ENCODE peak calls at places on chromosomes 13 and 19, in eight cellular contexts. One of them, this sample, is unnamed.

GRCh38 chr13:113029487-113030258 is 60.7 kb downstream of the MCF2L start:
- DNase-seq in NCI-H226: no peak
- DNase-seq in hypothalamus: no peak
- DNase-seq in brain pericyte: no peak
- DNase-seq in EH: peak; percentile 6
- DNase-seq in hippocampal formation: peak; percentile 34
- DNase-seq in LoVo: peak; percentile 5
- DNase-seq in NCI-H1092: no peak
- DNase-seq in this sample: peak; percentile 39

GRCh38 chr13:106398289-106398688 is 137.2 kb downstream of the EFNB2 start:
- DNase-seq in NCI-H226: no peak
- DNase-seq in hypothalamus: no peak
- DNase-seq in brain pericyte: no peak
- DNase-seq in EH: no peak
- DNase-seq in hippocampal formation: no peak
- DNase-seq in LoVo: no peak
- DNase-seq in NCI-H1092: no peak
- DNase-seq in this sample: no peak

GRCh38 chr19:31707206-31707605 is 358.0 kb upstream of the TSHZ3 start:
- DNase-seq in NCI-H226: no peak
- DNase-seq in hypothalamus: no peak
- DNase-seq in brain pericyte: no peak
- DNase-seq in EH: no peak
- DNase-seq in hippocampal formation: no peak
- DNase-seq in LoVo: no peak
- DNase-seq in NCI-H1092: no peak
- DNase-seq in this sample: no peak

GRCh38 chr13:31200636-31200970 is 828 bp downstream of the B3GLCT start:
- DNase-seq in NCI-H226: no peak
- DNase-seq in hypothalamus: peak; percentile 56
- DNase-seq in brain pericyte: no peak
- DNase-seq in EH: peak; percentile 51
- DNase-seq in hippocampal formation: peak; percentile 31
- DNase-seq in LoVo: peak; percentile 68
- DNase-seq in NCI-H1092: no peak
- DNase-seq in this sample: no peak

GRCh38 chr19:12843999-12844732 is 5.9 kb downstream of the MAST1 start:
- DNase-seq in NCI-H226: no peak
- DNase-seq in hypothalamus: no peak
- DNase-seq in brain pericyte: no peak
- DNase-seq in EH: no peak
- DNase-seq in hippocampal formation: no peak
- DNase-seq in LoVo: no peak
- DNase-seq in NCI-H1092: no peak
- DNase-seq in this sample: no peak

GRCh38 chr13:31815361-31816144 is 76.2 kb downstream of the RXFP2 start:
- DNase-seq in NCI-H226: no peak
- DNase-seq in hypothalamus: no peak
- DNase-seq in brain pericyte: no peak
- DNase-seq in EH: no peak
- DNase-seq in hippocampal formation: no peak
- DNase-seq in LoVo: no peak
- DNase-seq in NCI-H1092: no peak
- DNase-seq in this sample: no peak

GRCh38 chr19:34351382-34351802 is 13.6 kb upstream of the GPI start:
- DNase-seq in NCI-H226: no peak
- DNase-seq in hypothalamus: no peak
- DNase-seq in brain pericyte: no peak
- DNase-seq in EH: no peak
- DNase-seq in hippocampal formation: no peak
- DNase-seq in LoVo: no peak
- DNase-seq in NCI-H1092: no peak
- DNase-seq in this sample: no peak

GRCh38 chr19:7188682-7189629 is 105.3 kb downstream of the INSR start:
- DNase-seq in NCI-H226: no peak
- DNase-seq in hypothalamus: no peak
- DNase-seq in brain pericyte: no peak
- DNase-seq in EH: no peak
- DNase-seq in hippocampal formation: no peak
- DNase-seq in LoVo: no peak
- DNase-seq in NCI-H1092: peak; percentile 20
- DNase-seq in this sample: no peak

GRCh38 chr13:114034481-114034891 is 60.6 kb upstream of the C13orf46 start:
- DNase-seq in NCI-H226: no peak
- DNase-seq in hypothalamus: no peak
- DNase-seq in brain pericyte: no peak
- DNase-seq in EH: peak; percentile 23
- DNase-seq in hippocampal formation: no peak
- DNase-seq in LoVo: no peak
- DNase-seq in NCI-H1092: no peak
- DNase-seq in this sample: no peak

GRCh38 chr13:26929971-26930730 is 169.6 kb upstream of the GPR12 start:
- DNase-seq in NCI-H226: peak; percentile 15
- DNase-seq in hypothalamus: peak; percentile 51
- DNase-seq in brain pericyte: peak; percentile 16
- DNase-seq in EH: peak; percentile 58
- DNase-seq in hippocampal formation: peak; percentile 70
- DNase-seq in LoVo: peak; percentile 71
- DNase-seq in NCI-H1092: peak; percentile 62
- DNase-seq in this sample: peak; percentile 63

GRCh38 chr19:43763473-43763939 is 8.7 kb upstream of the SMG9 start:
- DNase-seq in NCI-H226: no peak
- DNase-seq in hypothalamus: no peak
- DNase-seq in brain pericyte: no peak
- DNase-seq in EH: peak; percentile 59
- DNase-seq in hippocampal formation: no peak
- DNase-seq in LoVo: no peak
- DNase-seq in NCI-H1092: no peak
- DNase-seq in this sample: no peak

GRCh38 chr13:42377640-42378382 is 105.9 kb downstream of the AKAP11 start:
- DNase-seq in NCI-H226: peak; percentile 29
- DNase-seq in hypothalamus: no peak
- DNase-seq in brain pericyte: no peak
- DNase-seq in EH: no peak
- DNase-seq in hippocampal formation: no peak
- DNase-seq in LoVo: no peak
- DNase-seq in NCI-H1092: no peak
- DNase-seq in this sample: no peak

GRCh38 chr19:45863840-45864628 is at the start of gene FOXA3:
- DNase-seq in NCI-H226: no peak
- DNase-seq in hypothalamus: no peak
- DNase-seq in brain pericyte: no peak
- DNase-seq in EH: peak; percentile 41
- DNase-seq in hippocampal formation: peak; percentile 5
- DNase-seq in LoVo: peak; percentile 39
- DNase-seq in NCI-H1092: no peak
- DNase-seq in this sample: no peak

GRCh38 chr19:53844849-53845246 is 20.7 kb upstream of the NLRP12 start:
- DNase-seq in NCI-H226: no peak
- DNase-seq in hypothalamus: no peak
- DNase-seq in brain pericyte: no peak
- DNase-seq in EH: no peak
- DNase-seq in hippocampal formation: no peak
- DNase-seq in LoVo: no peak
- DNase-seq in NCI-H1092: no peak
- DNase-seq in this sample: no peak

GRCh38 chr19:46665072-46665471 is 4.1 kb upstream of the DACT3 start:
- DNase-seq in NCI-H226: no peak
- DNase-seq in hypothalamus: no peak
- DNase-seq in brain pericyte: no peak
- DNase-seq in EH: no peak
- DNase-seq in hippocampal formation: no peak
- DNase-seq in LoVo: no peak
- DNase-seq in NCI-H1092: no peak
- DNase-seq in this sample: no peak